ENCODE peak calls at places on chromosomes 2 and 18, in four cellular contexts. Y is colonic mucosa, Z is KBM-7, M is suprapubic skin. H is an unnamed sample.
A peak's percentile ranks its signal among the peaks of the same experiment; 100 is the strongest.

GRCh38 chr18:33871363-33872025 is 293.5 kb downstream of the ASXL3 start:
- DNase-seq in Y (no peak), Z (no peak), M (no peak), H (no peak)

GRCh38 chr2:191593622-191594416 is 84.1 kb upstream of the NABP1 start:
- DNase-seq in Y (no peak), Z (no peak), M (no peak), H (no peak)

GRCh38 chr2:11771971-11772615 is 25.7 kb downstream of the LPIN1 start:
- DNase-seq in Y (no peak), Z (no peak), M (no peak), H (no peak)

GRCh38 chr2:230011617-230012016 is 57.1 kb downstream of the SLC16A14 start:
- DNase-seq in Y (no peak), Z (no peak), M (no peak), H (no peak)

GRCh38 chr18:32548688-32549087 is 78.0 kb upstream of the GAREM1 start:
- DNase-seq in Y (no peak), Z (no peak), M (no peak), H (no peak)

GRCh38 chr18:21064347-21064746 is 47.3 kb downstream of the ROCK1 start:
- DNase-seq in Y (no peak), Z (no peak), M (no peak), H (no peak)

GRCh38 chr2:46963961-46964673 is 48.5 kb upstream of the MCFD2 start:
- DNase-seq in Y (no peak), Z (no peak), M (no peak), H (no peak)

GRCh38 chr18:35949903-35950627 is 22.4 kb upstream of the RMP24 start:
- DNase-seq in Y (peak; percentile 61), Z (peak; percentile 74), M (no peak), H (peak; percentile 44)

GRCh38 chr18:74252032-74252380 is 39.8 kb downstream of the CYB5A start:
- DNase-seq in Y (no peak), Z (no peak), M (peak; percentile 72), H (no peak)

GRCh38 chr2:239569401-239570090 is 168.7 kb upstream of the HDAC4 start:
- DNase-seq in Y (no peak), Z (no peak), M (no peak), H (no peak)

GRCh38 chr2:70897203-70897976 is 38.3 kb upstream of the ATP6V1B1 start:
- DNase-seq in Y (no peak), Z (no peak), M (no peak), H (no peak)

GRCh38 chr2:87403893-87404175 is 344.1 kb upstream of the PLGLB2 start:
- DNase-seq in Y (no peak), Z (peak; percentile 2), M (no peak), H (no peak)